ENCODE peak calls at places on chromosomes 3 and 15, in four cellular contexts. J is GM12892, A is anterior cingulate cortex, B is T-helper 2 cell. W is an unnamed sample.

GRCh38 chr3:29701326-29701983 is 420.6 kb downstream of the RBMS3 start:
- DNase-seq in J (no peak), A (no peak), B (no peak), W (no peak)

GRCh38 chr15:88302373-88302772 is 45.8 kb upstream of the NTRK3 start:
- DNase-seq in J (no peak), A (no peak), B (no peak), W (no peak)

GRCh38 chr15:58517682-58518525 is 86.1 kb downstream of the LIPC start:
- DNase-seq in J (no peak), A (no peak), B (no peak), W (no peak)

GRCh38 chr3:186938716-186939115 is 8.4 kb downstream of the ST6GAL1 start:
- DNase-seq in J (no peak), A (no peak), B (no peak), W (no peak)

GRCh38 chr15:58839485-58839884 is 68.4 kb downstream of the MINDY2 start:
- DNase-seq in J (no peak), A (no peak), B (no peak), W (no peak)

GRCh38 chr3:127915115-127915936 is at the start of gene KBTBD12:
- DNase-seq in J (no peak), A (peak), B (no peak), W (peak)

GRCh38 chr3:195094211-195094921 is 176.6 kb downstream of the XXYLT1 start:
- DNase-seq in J (peak), A (no peak), B (no peak), W (peak)

GRCh38 chr15:60477991-60478632 is 830 bp downstream of the ICE2 start:
- DNase-seq in J (no peak), A (no peak), B (no peak), W (no peak)

GRCh38 chr3:186609247-186609868 is 3.5 kb upstream of the AHSG start:
- DNase-seq in J (no peak), A (no peak), B (no peak), W (no peak)

GRCh38 chr3:105394177-105394576 is 27.5 kb downstream of the ALCAM start:
- DNase-seq in J (no peak), A (no peak), B (no peak), W (no peak)

GRCh38 chr3:162142511-162142910 is 645.9 kb downstream of the OTOL1 start:
- DNase-seq in J (no peak), A (no peak), B (no peak), W (no peak)

GRCh38 chr3:146308222-146308621 is 57.3 kb upstream of the PLSCR4 start:
- DNase-seq in J (no peak), A (no peak), B (no peak), W (no peak)

GRCh38 chr15:62711691-62712454 is 330.7 kb upstream of the TPM1 start:
- DNase-seq in J (no peak), A (no peak), B (no peak), W (no peak)

GRCh38 chr3:168051579-168052183 is 44.0 kb downstream of the GOLIM4 start:
- DNase-seq in J (no peak), A (no peak), B (no peak), W (no peak)

GRCh38 chr3:192410684-192410960 is 316.7 kb downstream of the FGF12 start:
- DNase-seq in J (no peak), A (no peak), B (no peak), W (no peak)

GRCh38 chr3:25728101-25728500 is 55.1 kb downstream of the NGLY1 start:
- DNase-seq in J (no peak), A (no peak), B (no peak), W (no peak)

GRCh38 chr3:36477655-36478054 is 97.4 kb downstream of the STAC start:
- DNase-seq in J (no peak), A (no peak), B (no peak), W (no peak)

GRCh38 chr3:10522646-10523303 is 17.4 kb upstream of the ATP2B2 start:
- DNase-seq in J (no peak), A (no peak), B (no peak), W (no peak)

GRCh38 chr3:127003601-127004280 is 20.8 kb downstream of the PLXNA1 start:
- DNase-seq in J (no peak), A (no peak), B (no peak), W (no peak)

GRCh38 chr3:133369041-133369440 is 30.8 kb upstream of the BFSP2 start:
- DNase-seq in J (no peak), A (no peak), B (no peak), W (no peak)

GRCh38 chr3:127157181-127157828 is 35.6 kb upstream of the PRR23E start:
- DNase-seq in J (no peak), A (no peak), B (no peak), W (no peak)

GRCh38 chr3:5972586-5972985 is 785.1 kb downstream of the EDEM1 start:
- DNase-seq in J (no peak), A (no peak), B (no peak), W (no peak)

GRCh38 chr3:24149032-24149431 is 203.9 kb downstream of the NR1D2 start:
- DNase-seq in J (no peak), A (no peak), B (no peak), W (no peak)

GRCh38 chr3:14543446-14543845 is 3.3 kb upstream of the GRIP2 start:
- DNase-seq in J (no peak), A (no peak), B (no peak), W (no peak)

GRCh38 chr15:42385206-42385979 is 26.1 kb downstream of the CAPN3 start:
- DNase-seq in J (no peak), A (no peak), B (no peak), W (no peak)

GRCh38 chr3:148742127-148742526 is 44.4 kb downstream of the AGTR1 start:
- DNase-seq in J (no peak), A (no peak), B (no peak), W (no peak)

GRCh38 chr15:65423150-65423976 is 616 bp upstream of the IGDCC4 start:
- DNase-seq in J (no peak), A (no peak), B (no peak), W (no peak)

GRCh38 chr3:161222662-161223061 is 1.6 kb downstream of the NMD3 start:
- DNase-seq in J (no peak), A (no peak), B (no peak), W (no peak)

GRCh38 chr15:88393719-88394519 is 73.3 kb downstream of the MRPL46 start:
- DNase-seq in J (no peak), A (no peak), B (no peak), W (no peak)

GRCh38 chr3:53702776-53703175 is 143.4 kb downstream of the CHDH start:
- DNase-seq in J (no peak), A (no peak), B (no peak), W (no peak)

GRCh38 chr15:31476866-31477265 is 150.2 kb downstream of the KLF13 start:
- DNase-seq in J (no peak), A (no peak), B (no peak), W (no peak)

W was measured in GM12891.